ENCODE peak calls at places on chromosomes 12 and 14, in seven cellular contexts. I, A, G, Q, O, H and Z are unnamed samples.

GRCh38 chr14:22766457-22767322 is at the start of gene OXA1L:
- DNase-seq in Q (peak), A (peak), H (peak), O (peak), G (peak), I (peak), Z (peak)

GRCh38 chr12:69405466-69405865 is 45.9 kb downstream of the YEATS4 start:
- DNase-seq in A (no peak), I (no peak), O (no peak), H (peak), G (no peak), Q (no peak), Z (no peak)

GRCh38 chr14:94021001-94021400 is 5.1 kb upstream of the OTUB2 start:
- DNase-seq in I (no peak), O (no peak), H (peak), A (no peak), G (no peak), Q (no peak), Z (no peak)

GRCh38 chr12:74598819-74599218 is 61.2 kb downstream of the ATXN7L3B start:
- DNase-seq in O (no peak), H (peak), A (no peak), Q (no peak), G (no peak), I (no peak), Z (no peak)

GRCh38 chr12:70994217-70994788 is 73.8 kb upstream of the PTPRR start:
- DNase-seq in I (no peak), Q (no peak), G (no peak), O (no peak), H (no peak), A (no peak), Z (no peak)

GRCh38 chr14:39946796-39947195 is 514.6 kb upstream of the FBXO33 start:
- DNase-seq in H (no peak), I (no peak), G (no peak), A (no peak), Q (no peak), O (no peak), Z (no peak)

GRCh38 chr14:58641509-58641908 is 3.7 kb downstream of the DACT1 start:
- DNase-seq in H (no peak), I (no peak), A (no peak), Q (no peak), O (no peak), G (no peak), Z (no peak)

GRCh38 chr12:20629414-20630156 is 65.5 kb upstream of the SLCO1C1 start:
- DNase-seq in G (no peak), Q (no peak), A (no peak), O (no peak), H (peak), I (no peak), Z (no peak)

GRCh38 chr14:26775765-26776577 is 178.1 kb upstream of the NOVA1 start:
- DNase-seq in O (no peak), H (no peak), A (no peak), I (no peak), Q (no peak), G (no peak), Z (no peak)

GRCh38 chr12:118013283-118013682 is 3.2 kb upstream of the RFC5 start:
- DNase-seq in Q (no peak), I (no peak), A (no peak), O (no peak), G (no peak), H (no peak), Z (no peak)